ENCODE peak calls at places on chromosomes 13 and 19, in five cellular contexts. One of them, this sample, is unnamed.

GRCh38 chr13:84896128-84896527 is 903.1 kb downstream of the SLITRK6 start:
- DNase-seq in DMS153: peak; percentile 1
- DNase-seq in stimulated activated CD4-positive, alpha-beta T cell treated with anti-CD3 and anti-CD28 coated beads, Interleukin-15, amount 100 ng/mL, for 1 hour: no peak
- DNase-seq in thoracic aorta: no peak
- DNase-seq in GM04503: no peak
- DNase-seq in this sample: no peak

GRCh38 chr13:74289861-74290260 is 155.7 kb upstream of the KLF12 start:
- DNase-seq in DMS153: no peak
- DNase-seq in stimulated activated CD4-positive, alpha-beta T cell treated with anti-CD3 and anti-CD28 coated beads, Interleukin-15, amount 100 ng/mL, for 1 hour: no peak
- DNase-seq in thoracic aorta: no peak
- DNase-seq in GM04503: no peak
- DNase-seq in this sample: no peak

GRCh38 chr13:100089633-100090032 is 740 bp downstream of the PCCA start:
- DNase-seq in DMS153: no peak
- DNase-seq in stimulated activated CD4-positive, alpha-beta T cell treated with anti-CD3 and anti-CD28 coated beads, Interleukin-15, amount 100 ng/mL, for 1 hour: no peak
- DNase-seq in thoracic aorta: no peak
- DNase-seq in GM04503: no peak
- DNase-seq in this sample: no peak

GRCh38 chr13:21053231-21053630 is 8.2 kb downstream of the LATS2 start:
- DNase-seq in DMS153: no peak
- DNase-seq in stimulated activated CD4-positive, alpha-beta T cell treated with anti-CD3 and anti-CD28 coated beads, Interleukin-15, amount 100 ng/mL, for 1 hour: no peak
- DNase-seq in thoracic aorta: no peak
- DNase-seq in GM04503: no peak
- DNase-seq in this sample: no peak

GRCh38 chr19:42576241-42576640 is 18.5 kb downstream of the CEACAM8 start:
- DNase-seq in DMS153: no peak
- DNase-seq in stimulated activated CD4-positive, alpha-beta T cell treated with anti-CD3 and anti-CD28 coated beads, Interleukin-15, amount 100 ng/mL, for 1 hour: no peak
- DNase-seq in thoracic aorta: no peak
- DNase-seq in GM04503: no peak
- DNase-seq in this sample: no peak

GRCh38 chr19:45123440-45123850 is 30.5 kb downstream of the PPP1R37 start:
- DNase-seq in DMS153: no peak
- DNase-seq in stimulated activated CD4-positive, alpha-beta T cell treated with anti-CD3 and anti-CD28 coated beads, Interleukin-15, amount 100 ng/mL, for 1 hour: no peak
- DNase-seq in thoracic aorta: no peak
- DNase-seq in GM04503: no peak
- DNase-seq in this sample: no peak

GRCh38 chr13:110319774-110320509 is 12.9 kb downstream of the COL4A2 start:
- DNase-seq in DMS153: no peak
- DNase-seq in stimulated activated CD4-positive, alpha-beta T cell treated with anti-CD3 and anti-CD28 coated beads, Interleukin-15, amount 100 ng/mL, for 1 hour: no peak
- DNase-seq in thoracic aorta: no peak
- DNase-seq in GM04503: no peak
- DNase-seq in this sample: no peak

GRCh38 chr13:86946734-86947133 is 724.4 kb upstream of the SLITRK5 start:
- DNase-seq in DMS153: no peak
- DNase-seq in stimulated activated CD4-positive, alpha-beta T cell treated with anti-CD3 and anti-CD28 coated beads, Interleukin-15, amount 100 ng/mL, for 1 hour: no peak
- DNase-seq in thoracic aorta: no peak
- DNase-seq in GM04503: no peak
- DNase-seq in this sample: no peak

GRCh38 chr13:24133396-24133795 is 27.1 kb upstream of the SPATA13 start:
- DNase-seq in DMS153: no peak
- DNase-seq in stimulated activated CD4-positive, alpha-beta T cell treated with anti-CD3 and anti-CD28 coated beads, Interleukin-15, amount 100 ng/mL, for 1 hour: no peak
- DNase-seq in thoracic aorta: no peak
- DNase-seq in GM04503: no peak
- DNase-seq in this sample: no peak

GRCh38 chr13:109918179-109918651 is 131.8 kb upstream of the IRS2 start:
- DNase-seq in DMS153: no peak
- DNase-seq in stimulated activated CD4-positive, alpha-beta T cell treated with anti-CD3 and anti-CD28 coated beads, Interleukin-15, amount 100 ng/mL, for 1 hour: no peak
- DNase-seq in thoracic aorta: no peak
- DNase-seq in GM04503: no peak
- DNase-seq in this sample: no peak

GRCh38 chr19:31981545-31981944 is 363.9 kb upstream of the ZNF507 start:
- DNase-seq in DMS153: no peak
- DNase-seq in stimulated activated CD4-positive, alpha-beta T cell treated with anti-CD3 and anti-CD28 coated beads, Interleukin-15, amount 100 ng/mL, for 1 hour: no peak
- DNase-seq in thoracic aorta: no peak
- DNase-seq in GM04503: no peak
- DNase-seq in this sample: no peak

GRCh38 chr19:35344511-35345031 is 3.1 kb upstream of the FFAR1 start:
- DNase-seq in DMS153: no peak
- DNase-seq in stimulated activated CD4-positive, alpha-beta T cell treated with anti-CD3 and anti-CD28 coated beads, Interleukin-15, amount 100 ng/mL, for 1 hour: no peak
- DNase-seq in thoracic aorta: no peak
- DNase-seq in GM04503: no peak
- DNase-seq in this sample: peak; percentile 40

GRCh38 chr19:16509141-16510061 is 13.2 kb downstream of the C19orf44 start:
- DNase-seq in DMS153: no peak
- DNase-seq in stimulated activated CD4-positive, alpha-beta T cell treated with anti-CD3 and anti-CD28 coated beads, Interleukin-15, amount 100 ng/mL, for 1 hour: no peak
- DNase-seq in thoracic aorta: no peak
- DNase-seq in GM04503: no peak
- DNase-seq in this sample: no peak

GRCh38 chr13:102100234-102100633 is 301.6 kb downstream of the FGF14 start:
- DNase-seq in DMS153: no peak
- DNase-seq in stimulated activated CD4-positive, alpha-beta T cell treated with anti-CD3 and anti-CD28 coated beads, Interleukin-15, amount 100 ng/mL, for 1 hour: no peak
- DNase-seq in thoracic aorta: no peak
- DNase-seq in GM04503: no peak
- DNase-seq in this sample: no peak

GRCh38 chr13:77351326-77351725 is 24.4 kb upstream of the MYCBP2 start:
- DNase-seq in DMS153: no peak
- DNase-seq in stimulated activated CD4-positive, alpha-beta T cell treated with anti-CD3 and anti-CD28 coated beads, Interleukin-15, amount 100 ng/mL, for 1 hour: no peak
- DNase-seq in thoracic aorta: no peak
- DNase-seq in GM04503: no peak
- DNase-seq in this sample: no peak

GRCh38 chr13:40549500-40550094 is 116.8 kb downstream of the FOXO1 start:
- DNase-seq in DMS153: no peak
- DNase-seq in stimulated activated CD4-positive, alpha-beta T cell treated with anti-CD3 and anti-CD28 coated beads, Interleukin-15, amount 100 ng/mL, for 1 hour: no peak
- DNase-seq in thoracic aorta: no peak
- DNase-seq in GM04503: peak; percentile 44
- DNase-seq in this sample: no peak

GRCh38 chr13:19681517-19681916 is 48.1 kb downstream of the MPHOSPH8 start:
- DNase-seq in DMS153: no peak
- DNase-seq in stimulated activated CD4-positive, alpha-beta T cell treated with anti-CD3 and anti-CD28 coated beads, Interleukin-15, amount 100 ng/mL, for 1 hour: no peak
- DNase-seq in thoracic aorta: no peak
- DNase-seq in GM04503: no peak
- DNase-seq in this sample: no peak

GRCh38 chr13:67224148-67224846 is 5.8 kb downstream of the PCDH9 start:
- DNase-seq in DMS153: peak; percentile 60
- DNase-seq in stimulated activated CD4-positive, alpha-beta T cell treated with anti-CD3 and anti-CD28 coated beads, Interleukin-15, amount 100 ng/mL, for 1 hour: peak; percentile 32
- DNase-seq in thoracic aorta: peak; percentile 33
- DNase-seq in GM04503: no peak
- DNase-seq in this sample: peak; percentile 76

GRCh38 chr13:22940090-22940710 is 240.6 kb upstream of the SGCG start:
- DNase-seq in DMS153: no peak
- DNase-seq in stimulated activated CD4-positive, alpha-beta T cell treated with anti-CD3 and anti-CD28 coated beads, Interleukin-15, amount 100 ng/mL, for 1 hour: no peak
- DNase-seq in thoracic aorta: no peak
- DNase-seq in GM04503: no peak
- DNase-seq in this sample: no peak

GRCh38 chr19:20162821-20163220 is 4.2 kb upstream of the ZNF486 start:
- DNase-seq in DMS153: no peak
- DNase-seq in stimulated activated CD4-positive, alpha-beta T cell treated with anti-CD3 and anti-CD28 coated beads, Interleukin-15, amount 100 ng/mL, for 1 hour: no peak
- DNase-seq in thoracic aorta: no peak
- DNase-seq in GM04503: no peak
- DNase-seq in this sample: no peak

GRCh38 chr13:42633495-42633894 is 59.5 kb downstream of the TNFSF11 start:
- DNase-seq in DMS153: peak; percentile 56
- DNase-seq in stimulated activated CD4-positive, alpha-beta T cell treated with anti-CD3 and anti-CD28 coated beads, Interleukin-15, amount 100 ng/mL, for 1 hour: no peak
- DNase-seq in thoracic aorta: no peak
- DNase-seq in GM04503: no peak
- DNase-seq in this sample: no peak

GRCh38 chr13:27839809-27840467 is 47.7 kb downstream of the GSX1 start:
- DNase-seq in DMS153: no peak
- DNase-seq in stimulated activated CD4-positive, alpha-beta T cell treated with anti-CD3 and anti-CD28 coated beads, Interleukin-15, amount 100 ng/mL, for 1 hour: no peak
- DNase-seq in thoracic aorta: no peak
- DNase-seq in GM04503: no peak
- DNase-seq in this sample: no peak

GRCh38 chr19:14731200-14731599 is 41.4 kb downstream of the ZNF333 start:
- DNase-seq in DMS153: no peak
- DNase-seq in stimulated activated CD4-positive, alpha-beta T cell treated with anti-CD3 and anti-CD28 coated beads, Interleukin-15, amount 100 ng/mL, for 1 hour: no peak
- DNase-seq in thoracic aorta: no peak
- DNase-seq in GM04503: no peak
- DNase-seq in this sample: no peak

GRCh38 chr19:47406711-47407416 is 12.5 kb downstream of the MEIS3 start:
- DNase-seq in DMS153: no peak
- DNase-seq in stimulated activated CD4-positive, alpha-beta T cell treated with anti-CD3 and anti-CD28 coated beads, Interleukin-15, amount 100 ng/mL, for 1 hour: no peak
- DNase-seq in thoracic aorta: no peak
- DNase-seq in GM04503: no peak
- DNase-seq in this sample: no peak

GRCh38 chr19:47111081-47111589 is 2.4 kb downstream of the ZC3H4 start:
- DNase-seq in DMS153: no peak
- DNase-seq in stimulated activated CD4-positive, alpha-beta T cell treated with anti-CD3 and anti-CD28 coated beads, Interleukin-15, amount 100 ng/mL, for 1 hour: peak; percentile 36
- DNase-seq in thoracic aorta: no peak
- DNase-seq in GM04503: no peak
- DNase-seq in this sample: no peak

GRCh38 chr19:30128211-30128610 is 186.2 kb downstream of the URI1 start:
- DNase-seq in DMS153: no peak
- DNase-seq in stimulated activated CD4-positive, alpha-beta T cell treated with anti-CD3 and anti-CD28 coated beads, Interleukin-15, amount 100 ng/mL, for 1 hour: no peak
- DNase-seq in thoracic aorta: no peak
- DNase-seq in GM04503: no peak
- DNase-seq in this sample: no peak

GRCh38 chr13:99624936-99625540 is 123.8 kb downstream of the TM9SF2 start:
- DNase-seq in DMS153: no peak
- DNase-seq in stimulated activated CD4-positive, alpha-beta T cell treated with anti-CD3 and anti-CD28 coated beads, Interleukin-15, amount 100 ng/mL, for 1 hour: no peak
- DNase-seq in thoracic aorta: no peak
- DNase-seq in GM04503: no peak
- DNase-seq in this sample: no peak

GRCh38 chr19:41997121-41997850 is 3.3 kb upstream of the ATP1A3 start:
- DNase-seq in DMS153: no peak
- DNase-seq in stimulated activated CD4-positive, alpha-beta T cell treated with anti-CD3 and anti-CD28 coated beads, Interleukin-15, amount 100 ng/mL, for 1 hour: no peak
- DNase-seq in thoracic aorta: no peak
- DNase-seq in GM04503: no peak
- DNase-seq in this sample: no peak

GRCh38 chr19:48914181-48914580 is 14.1 kb downstream of the NUCB1 start:
- DNase-seq in DMS153: no peak
- DNase-seq in stimulated activated CD4-positive, alpha-beta T cell treated with anti-CD3 and anti-CD28 coated beads, Interleukin-15, amount 100 ng/mL, for 1 hour: no peak
- DNase-seq in thoracic aorta: no peak
- DNase-seq in GM04503: no peak
- DNase-seq in this sample: no peak

GRCh38 chr19:54882758-54883157 is 8.7 kb downstream of the FCAR start:
- DNase-seq in DMS153: no peak
- DNase-seq in stimulated activated CD4-positive, alpha-beta T cell treated with anti-CD3 and anti-CD28 coated beads, Interleukin-15, amount 100 ng/mL, for 1 hour: no peak
- DNase-seq in thoracic aorta: no peak
- DNase-seq in GM04503: no peak
- DNase-seq in this sample: no peak

GRCh38 chr19:33747273-33747672 is 49.4 kb upstream of the KCTD15 start:
- DNase-seq in DMS153: no peak
- DNase-seq in stimulated activated CD4-positive, alpha-beta T cell treated with anti-CD3 and anti-CD28 coated beads, Interleukin-15, amount 100 ng/mL, for 1 hour: no peak
- DNase-seq in thoracic aorta: no peak
- DNase-seq in GM04503: no peak
- DNase-seq in this sample: no peak